ENCODE peak calls at places on chromosomes 1 and 21, in nine cellular contexts. P, O, D, S, L, Q, Z, G and N are unnamed samples.

GRCh38 chr1:15852828-15853302 is 5.4 kb downstream of the SPEN start:
- DNase-seq in P (no peak), O (no peak), D (no peak), S (no peak), L (no peak), Q (no peak), Z (no peak), G (no peak), N (no peak)

GRCh38 chr1:30036666-30037065 is 686.7 kb downstream of the MATN1 start:
- DNase-seq in P (no peak), O (no peak), D (no peak), S (no peak), L (no peak), Q (no peak), Z (no peak), G (no peak), N (no peak)

GRCh38 chr1:77143529-77144121 is 75.6 kb downstream of the PIGK start:
- DNase-seq in P (peak; percentile 54), O (no peak), D (no peak), S (no peak), L (no peak), Q (no peak), Z (no peak), G (no peak), N (no peak)

GRCh38 chr1:33586111-33586510 is 113.7 kb downstream of the ZSCAN20 start:
- DNase-seq in P (peak; percentile 83), O (no peak), D (no peak), S (no peak), L (no peak), Q (no peak), Z (no peak), G (no peak), N (no peak)

GRCh38 chr1:222464841-222465210 is 83.1 kb downstream of the HHIPL2 start:
- DNase-seq in P (peak; percentile 97), O (peak; percentile 64), D (peak; percentile 64), S (peak; percentile 47), L (peak; percentile 51), Q (no peak), Z (peak; percentile 27), G (peak; percentile 68), N (peak; percentile 77)

GRCh38 chr1:235416662-235417049 is 49.4 kb downstream of the TBCE start:
- DNase-seq in P (peak; percentile 35), O (no peak), D (no peak), S (no peak), L (no peak), Q (no peak), Z (no peak), G (no peak), N (no peak)

GRCh38 chr1:206706806-206707205 is 22.1 kb downstream of the MAPKAPK2 start:
- DNase-seq in P (no peak), O (no peak), D (no peak), S (no peak), L (no peak), Q (no peak), Z (no peak), G (no peak), N (no peak)

GRCh38 chr1:89100366-89100765 is 25.5 kb downstream of the GBP2 start:
- DNase-seq in P (no peak), O (no peak), D (peak; percentile 19), S (no peak), L (no peak), Q (no peak), Z (no peak), G (no peak), N (no peak)

GRCh38 chr1:219324629-219325367 is 151.1 kb downstream of the LYPLAL1 start:
- DNase-seq in P (peak; percentile 100), O (no peak), D (no peak), S (no peak), L (no peak), Q (no peak), Z (no peak), G (no peak), N (no peak)

GRCh38 chr1:211738709-211739301 is 63.4 kb upstream of the NEK2 start:
- DNase-seq in P (peak; percentile 29), O (no peak), D (no peak), S (no peak), L (no peak), Q (no peak), Z (no peak), G (no peak), N (no peak)

GRCh38 chr1:37288900-37289299 is 185.5 kb upstream of the ZC3H12A start:
- DNase-seq in P (no peak), O (no peak), D (no peak), S (no peak), L (no peak), Q (no peak), Z (no peak), G (no peak), N (peak; percentile 84)

GRCh38 chr1:206700445-206701036 is 15.8 kb downstream of the MAPKAPK2 start:
- DNase-seq in P (no peak), O (no peak), D (no peak), S (no peak), L (no peak), Q (no peak), Z (no peak), G (no peak), N (no peak)

GRCh38 chr1:43817304-43817939 is 110.1 kb downstream of the ST3GAL3 start:
- DNase-seq in P (no peak), O (no peak), D (no peak), S (no peak), L (no peak), Q (no peak), Z (no peak), G (no peak), N (no peak)

GRCh38 chr1:235943581-235944114 is 76.9 kb upstream of the LYST start:
- DNase-seq in P (peak; percentile 84), O (no peak), D (no peak), S (no peak), L (no peak), Q (no peak), Z (no peak), G (no peak), N (no peak)

GRCh38 chr1:111992396-111992985 is 3.0 kb upstream of the KCND3 start:
- DNase-seq in P (no peak), O (no peak), D (no peak), S (peak; percentile 17), L (no peak), Q (no peak), Z (no peak), G (no peak), N (no peak)
- H3K27me3 ChIP-seq in P (peaks cover 81% of the 10 kb centered on the region), O (peaks cover 65% of the 10 kb centered on the region), D (no peaks in the 10 kb centered on the region), S (peaks cover 62% of the 10 kb centered on the region), L (no peaks in the 10 kb centered on the region), Q (peaks cover 8% of the 10 kb centered on the region), Z (no peaks in the 10 kb centered on the region), G (no peaks in the 10 kb centered on the region), N (no peaks in the 10 kb centered on the region)

GRCh38 chr21:45104560-45104959 is 30.2 kb downstream of the ADARB1 start:
- DNase-seq in P (peak; percentile 43), O (no peak), D (peak; percentile 54), S (peak; percentile 66), L (no peak), Q (no peak), Z (no peak), G (no peak), N (no peak)
- H3K4me1 ChIP-seq in P (peaks cover 26% of the 10 kb centered on the region), O (peaks cover 15% of the 10 kb centered on the region), D (peaks cover 9% of the 10 kb centered on the region), S (peaks cover 18% of the 10 kb centered on the region), L (peaks cover 59% of the 10 kb centered on the region), Q (peaks cover 32% of the 10 kb centered on the region), Z (peaks cover 11% of the 10 kb centered on the region), G (peaks cover 12% of the 10 kb centered on the region), N (no peaks in the 10 kb centered on the region)

GRCh38 chr1:183922197-183922596 is 115.3 kb downstream of the COLGALT2 start:
- DNase-seq in P (no peak), O (no peak), D (no peak), S (no peak), L (no peak), Q (no peak), Z (no peak), G (no peak), N (no peak)
- TF ChIP-seq CTCF in P (peak; percentile 32), O (peak; percentile 19), D (peak; percentile 21), S (no peak), L (no peak), Q (no peak), Z (no peak), G (no peak), N (no peak)

DNA sequence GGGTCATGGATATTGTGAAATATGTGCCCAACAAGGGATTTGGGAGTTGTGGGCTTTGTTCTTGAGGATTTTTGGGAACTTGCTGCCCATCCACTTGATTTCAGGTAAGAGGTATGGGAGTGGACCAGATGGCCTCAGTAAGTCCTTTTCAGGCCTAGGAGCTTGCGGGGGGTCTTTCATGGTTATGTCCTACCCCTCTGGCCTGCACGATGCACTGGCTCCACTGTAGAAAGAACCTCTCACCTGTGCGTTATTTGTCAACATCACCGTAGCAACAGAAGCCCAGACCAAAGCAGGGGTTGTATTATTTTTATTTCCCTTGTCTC is 8.6 kb downstream of the RIIAD1 start:
- DNase-seq in P (no peak), O (no peak), D (no peak), S (no peak), L (no peak), Q (no peak), Z (no peak), G (no peak), N (no peak)
- H3K27me3 ChIP-seq in P (no peaks in the 10 kb centered on the region), O (peaks cover 15% of the 10 kb centered on the region), D (no peaks in the 10 kb centered on the region), S (peaks cover 25% of the 10 kb centered on the region), L (peaks cover 3% of the 10 kb centered on the region), Q (peaks cover 10% of the 10 kb centered on the region), Z (no peaks in the 10 kb centered on the region), G (no peaks in the 10 kb centered on the region), N (no peaks in the 10 kb centered on the region)

GRCh38 chr1:26542781-26543443 is 13.4 kb downstream of the RPS6KA1 start:
- DNase-seq in P (no peak), O (no peak), D (no peak), S (no peak), L (no peak), Q (no peak), Z (no peak), G (no peak), N (peak; percentile 63)

GRCh38 chr1:26541431-26541815 is 11.9 kb downstream of the RPS6KA1 start:
- DNase-seq in P (no peak), O (no peak), D (no peak), S (no peak), L (no peak), Q (no peak), Z (no peak), G (no peak), N (no peak)

GRCh38 chr1:26541816-26542711 is 12.5 kb downstream of the RPS6KA1 start:
- DNase-seq in P (peak; percentile 8), O (peak; percentile 72), D (peak; percentile 73), S (peak; percentile 67), L (peak; percentile 78), Q (peak; percentile 29), Z (peak; percentile 85), G (peak; percentile 24), N (peak; percentile 93)

GRCh38 chr1:26544156-26544555 is 14.6 kb downstream of the RPS6KA1 start:
- DNase-seq in P (no peak), O (no peak), D (no peak), S (no peak), L (no peak), Q (no peak), Z (no peak), G (no peak), N (no peak)

GRCh38 chr1:26543444-26543835 is 13.9 kb downstream of the RPS6KA1 start:
- DNase-seq in P (no peak), O (no peak), D (no peak), S (no peak), L (no peak), Q (no peak), Z (no peak), G (no peak), N (no peak)
- H3K4me1 ChIP-seq in P (peaks cover 2% of the 10 kb centered on the region), O (peaks cover 7% of the 10 kb centered on the region), D (peaks cover 14% of the 10 kb centered on the region), S (peaks cover 4% of the 10 kb centered on the region), L (no peaks in the 10 kb centered on the region), Q (no peaks in the 10 kb centered on the region), Z (peaks cover 5% of the 10 kb centered on the region), G (no peaks in the 10 kb centered on the region), N (no peaks in the 10 kb centered on the region)